ENCODE peak calls at places on chromosomes 16 and 17, in four cellular contexts. A, H, U and I are unnamed samples. For H3K4me1, the result is how much of the 10 kb centered on the place peaks cover.

GRCh38 chr17:34370997-34371395 is 8.0 kb upstream of the CCL1 start:
- DNase-seq in U (no peak), H (no peak), A (no peak), I (no peak)

GRCh38 chr17:30368896-30369720 is 9.6 kb upstream of the CPD start:
- DNase-seq in H (no peak), A (no peak), U (no peak), I (no peak)

GRCh38 chr17:2892305-2892971 is 96.2 kb downstream of the RAP1GAP2 start:
- DNase-seq in H (no peak), A (peak), U (no peak), I (no peak)

GRCh38 chr17:80365001-80365965 is 49.7 kb upstream of the ENDOV start:
- DNase-seq in U (no peak), A (no peak), H (no peak), I (no peak)

GRCh38 chr16:13936596-13937081 is 16.7 kb downstream of the ERCC4 start:
- DNase-seq in U (no peak), H (no peak), A (peak), I (no peak)

GRCh38 chr17:27993161-27993695 is 49.2 kb upstream of the NLK start:
- DNase-seq in A (no peak), H (no peak), U (no peak), I (no peak)

GRCh38 chr16:9787717-9788116 is 394.5 kb downstream of the GRIN2A start:
- DNase-seq in U (no peak), H (peak), A (no peak), I (no peak)

GRCh38 chr16:11575223-11575589 is 11.5 kb downstream of the LITAF start:
- DNase-seq in A (no peak), H (no peak), U (no peak), I (no peak)

GRCh38 chr17:46876353-46876887 is 25.0 kb downstream of the WNT9B start:
- DNase-seq in U (peak), H (no peak), A (no peak), I (peak)

GRCh38 chr17:78144146-78144719 is 2.0 kb upstream of the C17orf99 start:
- DNase-seq in H (no peak), A (peak), U (no peak), I (peak)

GRCh38 chr17:8225813-8226535 is 15.6 kb upstream of the AURKB start:
- DNase-seq in A (peak), H (peak), U (peak), I (peak)

GRCh38 chr17:81418710-81419332 is 23.6 kb downstream of the BAHCC1 start:
- DNase-seq in U (no peak), H (no peak), A (peak), I (no peak)

GRCh38 chr16:89884041-89884421 is 10.6 kb downstream of the TCF25 start:
- DNase-seq in U (no peak), H (no peak), A (no peak), I (no peak)

GRCh38 chr17:73342057-73342522 is 30.3 kb upstream of the CDC42EP4 start:
- DNase-seq in A (peak), U (peak), H (peak), I (no peak)

GRCh38 chr17:48148029-48148759 is 40.6 kb downstream of the SNX11 start:
- DNase-seq in A (no peak), U (no peak), H (no peak), I (no peak)

GRCh38 chr16:12538667-12539081 is 265.0 kb downstream of the CPPED1 start:
- DNase-seq in U (no peak), H (no peak), A (no peak), I (no peak)

GRCh38 chr16:12602811-12603698 is 200.6 kb downstream of the CPPED1 start:
- DNase-seq in H (no peak), U (no peak), A (no peak), I (no peak)

GRCh38 chr16:67647681-67648080 is 2.7 kb downstream of the CARMIL2 start:
- DNase-seq in A (no peak), U (no peak), H (no peak), I (no peak)

GRCh38 chr16:24035127-24035842 is 199.5 kb downstream of the PRKCB start:
- DNase-seq in H (no peak), U (peak), A (no peak), I (no peak)

GRCh38 chr17:16491703-16492612 is at the start of gene LRRC75A:
- DNase-seq in H (no peak), U (peak), A (peak), I (peak)

GRCh38 chr16:11992594-11993524 is 16.3 kb downstream of the SNX29 start:
- DNase-seq in A (no peak), U (no peak), H (no peak), I (no peak)

GRCh38 chr17:76866774-76867577 is 1.2 kb upstream of the MGAT5B start:
- DNase-seq in U (no peak), H (no peak), A (peak), I (no peak)

GRCh38 chr16:85696761-85697160 is 8.0 kb upstream of the GINS2 start:
- DNase-seq in A (no peak), H (no peak), U (no peak), I (no peak)

GRCh38 chr17:9192010-9192409 is 170.7 kb downstream of the NTN1 start:
- DNase-seq in H (no peak), A (peak), U (no peak), I (no peak)

GRCh38 chr17:82272495-82273326 is 789 bp downstream of the CSNK1D start:
- DNase-seq in H (no peak), A (no peak), U (peak), I (peak)

GRCh38 chr16:23082161-23082788 is 67.0 kb downstream of the USP31 start:
- DNase-seq in U (no peak), A (no peak), H (no peak), I (no peak)

GRCh38 chr16:19338335-19338734 is 52.8 kb downstream of the CLEC19A start:
- DNase-seq in A (no peak), U (no peak), H (no peak), I (no peak)

GRCh38 chr17:27384721-27385120 is 71.5 kb upstream of the KSR1 start:
- DNase-seq in U (no peak), H (no peak), A (peak), I (no peak)

GRCh38 chr17:19717031-19717360 is 612 bp upstream of the SLC47A2 start:
- DNase-seq in H (no peak), A (no peak), U (no peak), I (no peak)

GRCh38 chr16:64150193-64150592 is 971.7 kb downstream of the CDH11 start:
- DNase-seq in U (no peak), A (peak), H (no peak), I (no peak)

GRCh38 chr17:63189930-63190329 is 223.9 kb downstream of the TANC2 start:
- DNase-seq in U (no peak), H (no peak), A (peak), I (no peak)

DNA sequence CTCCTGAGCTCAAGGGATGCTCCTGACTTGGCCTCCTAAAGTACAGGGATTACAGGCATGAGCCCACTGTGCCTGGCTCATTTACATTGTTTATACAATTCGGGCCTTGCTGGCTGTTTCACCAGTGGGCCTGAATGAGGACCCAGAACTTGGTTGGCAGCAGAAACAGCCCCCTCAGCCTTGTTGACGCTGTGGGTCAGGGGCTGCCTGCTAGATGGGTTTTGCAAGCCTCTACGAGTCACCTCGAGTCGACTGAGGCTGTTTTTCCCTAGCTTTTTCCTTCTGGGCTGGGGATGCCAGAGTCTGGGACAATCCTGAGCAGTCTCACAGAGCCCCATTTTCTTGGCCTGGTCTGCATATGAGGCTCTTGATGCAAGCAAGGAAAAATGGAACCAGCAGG is 16.1 kb downstream of the PPL start:
- DNase-seq in H (no peak), A (peak), U (no peak), I (no peak)
- H2AFZ ChIP-seq in H (no peak), A (no peak), U (no peak), I (no peak)

DNA sequence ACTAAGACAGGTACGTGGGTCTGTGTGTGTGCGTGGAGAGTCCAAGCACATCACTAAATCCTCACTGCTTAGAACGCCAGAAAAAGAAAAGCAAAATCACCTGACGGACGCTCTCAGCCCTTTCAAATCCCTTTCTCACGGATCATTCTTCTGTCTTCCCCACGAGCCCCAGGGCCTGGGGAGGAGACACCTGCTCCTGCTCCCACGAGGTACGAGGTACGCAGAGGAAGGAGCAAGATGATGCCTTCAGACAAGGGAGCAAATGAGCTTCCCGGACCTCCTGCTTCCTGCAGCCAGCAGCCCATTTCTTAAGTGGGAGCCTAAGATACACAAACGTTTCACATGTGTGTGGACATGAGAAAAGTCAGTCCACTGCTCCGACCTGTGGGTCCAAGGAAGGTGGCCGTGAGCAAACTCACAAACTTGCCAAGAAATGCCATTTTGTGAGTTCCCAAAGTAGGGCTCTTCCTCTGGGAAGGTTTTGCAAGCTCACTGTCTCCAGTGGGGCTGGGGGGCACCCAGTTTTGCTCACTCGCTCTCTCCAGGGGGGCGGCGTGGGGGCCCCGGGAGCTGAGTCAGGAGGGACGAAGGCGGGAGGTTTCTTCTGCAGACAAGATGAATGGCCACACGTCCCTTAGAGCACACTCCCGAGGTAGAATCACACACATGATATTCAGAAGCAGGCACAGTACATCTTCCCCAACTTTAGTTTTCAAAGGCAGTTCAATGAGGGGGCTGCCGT is 68.1 kb downstream of the MRM3 start:
- DNase-seq in U (no peak), H (no peak), A (no peak), I (no peak)
- H3K4me2 ChIP-seq in U (no peak), H (no peak), A (peak), I (no peak)

DNA sequence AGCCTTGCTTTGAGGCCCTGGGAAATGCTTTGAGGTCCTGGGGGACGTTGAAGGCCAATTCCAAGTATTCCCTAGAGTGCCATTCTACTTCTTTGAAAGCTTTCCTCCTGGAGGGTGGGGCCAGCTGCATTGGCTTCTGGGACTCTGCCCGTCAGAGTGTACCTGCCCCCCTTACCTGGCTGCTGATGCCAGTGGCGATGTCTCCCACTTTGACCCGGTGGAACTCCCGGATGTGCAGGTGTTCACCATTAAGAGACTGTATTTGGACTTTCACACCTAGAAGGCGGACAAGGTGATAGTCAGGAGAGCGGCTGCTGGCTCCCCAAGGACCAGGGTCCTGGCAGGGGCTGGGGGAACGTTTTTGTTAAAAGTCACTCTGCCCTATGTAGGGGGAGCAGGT is 3.1 kb upstream of the SPATA32 start:
- DNase-seq in A (no peak), U (no peak), H (no peak), I (no peak)
- H3K4me1 ChIP-seq in A (under half), U (under half), H (under half), I (under half)

DNA sequence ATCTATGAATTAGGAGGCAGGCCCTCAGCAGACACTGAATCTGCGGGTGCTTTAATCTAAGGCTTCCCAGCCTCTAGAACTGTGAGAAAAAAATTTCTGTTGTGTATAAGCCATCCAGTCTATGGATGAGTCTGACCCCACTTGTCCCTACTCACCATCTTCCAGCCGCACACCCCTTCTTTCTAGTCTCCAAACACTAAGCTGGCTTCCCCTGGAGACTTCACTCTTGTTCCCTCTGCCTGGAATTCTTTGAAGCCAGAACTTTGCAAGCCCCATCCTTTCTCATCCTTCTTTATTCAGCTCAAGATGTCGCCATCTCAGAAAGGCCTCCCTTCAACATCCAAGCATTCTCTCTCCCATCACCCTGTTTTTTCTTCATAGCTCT is 586 bp upstream of the NUP93 start:
- DNase-seq in H (no peak), U (peak), A (no peak), I (no peak)
- H2AFZ ChIP-seq in H (peak), U (peak), A (peak), I (peak)